ENCODE peak calls at places on chromosomes 13 and 19, in four cellular contexts. K, N, T and O are unnamed samples.

GRCh38 chr19:19539738-19540703 is 2.0 kb downstream of the CILP2 start:
- DNase-seq in N (no peak), T (peak), K (peak), O (peak)

GRCh38 chr19:33428627-33429013 is 55.1 kb downstream of the CEBPG start:
- DNase-seq in K (no peak), N (no peak), T (peak), O (peak)

GRCh38 chr19:934865-935422 is 9.1 kb downstream of the ARID3A start:
- DNase-seq in K (peak), N (peak), T (peak), O (peak)

GRCh38 chr19:28633223-28634030 is 579.5 kb downstream of the UQCRFS1 start:
- DNase-seq in K (no peak), T (peak), N (no peak), O (peak)

GRCh38 chr13:26168276-26168814 is 53.8 kb downstream of the RNF6 start:
- DNase-seq in T (no peak), K (no peak), N (no peak), O (no peak)

GRCh38 chr13:110950819-110951570 is 36.1 kb upstream of the ANKRD10 start:
- DNase-seq in T (no peak), K (no peak), N (no peak), O (no peak)

GRCh38 chr19:31335716-31336115 is 13.5 kb downstream of the TSHZ3 start:
- DNase-seq in K (no peak), N (no peak), T (no peak), O (no peak)

GRCh38 chr13:92833071-92833470 is 393.5 kb upstream of the GPC6 start:
- DNase-seq in T (no peak), K (no peak), N (no peak), O (no peak)

GRCh38 chr19:1490311-1491113 is at the start of gene PCSK4:
- DNase-seq in K (peak), N (peak), T (peak), O (peak)

GRCh38 chr19:815775-816499 is 5.8 kb downstream of the PLPPR3 start:
- DNase-seq in K (no peak), T (no peak), N (no peak), O (no peak)

GRCh38 chr13:111337206-111337605 is 16.8 kb downstream of the TEX29 start:
- DNase-seq in N (no peak), T (no peak), K (no peak), O (no peak)

GRCh38 chr19:56111601-56112312 is 9.3 kb downstream of the ZNF787 start:
- DNase-seq in K (peak), N (no peak), T (peak), O (peak)

GRCh38 chr13:80132741-80133601 is 208.0 kb downstream of the SPRY2 start:
- DNase-seq in N (peak), K (peak), T (peak), O (peak)

GRCh38 chr19:14091885-14092462 is 1.4 kb upstream of the SAMD1 start:
- DNase-seq in N (no peak), T (no peak), K (peak), O (no peak)

GRCh38 chr19:3110126-3110825 is 16.1 kb downstream of the GNA11 start:
- DNase-seq in K (no peak), N (no peak), T (no peak), O (no peak)

GRCh38 chr13:32150794-32151193 is 119.2 kb downstream of the FRY start:
- DNase-seq in T (no peak), K (peak), N (peak), O (peak)

GRCh38 chr13:50144473-50145160 is 129.4 kb downstream of the KCNRG start:
- DNase-seq in K (no peak), T (no peak), N (no peak), O (no peak)

GRCh38 chr19:54190942-54191670 is at the start of gene TSEN34:
- DNase-seq in K (peak), N (peak), T (peak), O (no peak)

GRCh38 chr19:55632463-55632834 is 8.1 kb upstream of the ZNF784 start:
- DNase-seq in T (peak), N (peak), K (peak), O (peak)

GRCh38 chr13:49220035-49220855 is at the start of gene MLNR:
- DNase-seq in N (no peak), K (no peak), T (peak), O (peak)

GRCh38 chr19:7386308-7386707 is 37.6 kb downstream of the ARHGEF18 start:
- DNase-seq in K (no peak), N (no peak), T (peak), O (no peak)

GRCh38 chr13:23709521-23709920 is 139.3 kb downstream of the TNFRSF19 start:
- DNase-seq in N (no peak), K (no peak), T (no peak), O (no peak)

DNA sequence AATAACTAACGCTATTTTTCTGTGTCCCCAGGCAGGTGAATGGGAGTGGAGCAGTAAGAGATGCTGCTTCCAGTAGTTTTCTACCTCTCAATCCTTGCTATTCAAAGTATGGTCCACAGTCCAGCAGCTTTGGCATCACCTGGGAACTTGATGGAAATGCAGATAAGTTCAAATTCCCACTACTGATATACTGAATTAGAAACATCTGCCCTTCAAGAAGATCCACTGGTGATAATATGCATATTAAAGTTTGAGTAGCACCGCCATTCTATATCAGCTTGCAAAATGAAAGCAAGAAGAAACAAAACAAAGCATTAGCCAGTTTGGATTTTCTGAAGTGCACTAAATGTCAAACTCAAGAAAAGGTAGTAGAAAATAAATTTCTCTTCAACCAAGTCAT is 906.2 kb upstream of the PCDH20 start:
- DNase-seq in N (no peak), T (no peak), K (no peak), O (no peak)
- TF ChIP-seq CTCF in N (no peak), T (no peak), K (no peak), O (no peak)

DNA sequence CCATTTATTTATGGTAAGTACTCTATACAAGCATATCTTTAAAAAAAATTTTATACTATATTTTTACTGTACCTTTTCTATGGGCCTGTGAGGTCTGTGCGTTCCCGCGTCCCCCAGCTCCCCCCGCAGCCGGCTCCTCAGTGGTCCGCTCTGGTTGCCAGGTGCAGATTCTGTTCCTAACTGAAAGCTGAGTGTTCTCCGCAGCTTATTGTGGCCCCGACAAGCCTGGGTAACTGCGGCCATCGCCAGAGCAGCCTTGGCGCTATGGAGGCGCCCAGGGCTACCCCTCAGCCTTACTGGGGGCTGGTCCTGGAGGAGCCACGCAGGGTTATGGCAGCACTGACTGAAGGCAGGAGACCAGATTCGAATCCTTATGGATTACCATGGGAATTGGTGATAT is 896.8 kb downstream of the PCDH17 start:
- DNase-seq in T (no peak), K (no peak), N (no peak), O (no peak)
- TF ChIP-seq CTCF in T (no peak), K (no peak), N (no peak), O (no peak)

GRCh38 chr13:29397265-29397664 is 198.2 kb downstream of the SLC7A1 start:
- DNase-seq in T (no peak), N (no peak), K (no peak), O (no peak)
- TF ChIP-seq CTCF in T (no peak), N (no peak), K (no peak), O (no peak)

GRCh38 chr13:83136660-83137059 is 745.6 kb downstream of the SLITRK1 start:
- DNase-seq in K (no peak), T (no peak), N (no peak), O (no peak)
- TF ChIP-seq CTCF in K (no peak), T (no peak), N (no peak), O (no peak)

GRCh38 chr19:47037766-47038165 is 10.7 kb downstream of the TMEM160 start:
- DNase-seq in K (no peak), N (no peak), T (no peak), O (no peak)
- TF ChIP-seq CTCF in K (no peak), N (no peak), T (no peak), O (no peak)

GRCh38 chr19:4710281-4710600 is 13.4 kb downstream of the DPP9 start:
- DNase-seq in K (no peak), N (no peak), T (no peak), O (no peak)

GRCh38 chr19:4707322-4707721 is 16.3 kb downstream of the DPP9 start:
- DNase-seq in T (no peak), N (no peak), K (no peak), O (no peak)

GRCh38 chr19:4709440-4710280 is 14.0 kb downstream of the DPP9 start:
- DNase-seq in K (no peak), T (no peak), N (no peak), O (no peak)

GRCh38 chr19:4705413-4706131 is 18.1 kb downstream of the DPP9 start:
- DNase-seq in K (no peak), N (no peak), T (no peak), O (no peak)

DNA sequence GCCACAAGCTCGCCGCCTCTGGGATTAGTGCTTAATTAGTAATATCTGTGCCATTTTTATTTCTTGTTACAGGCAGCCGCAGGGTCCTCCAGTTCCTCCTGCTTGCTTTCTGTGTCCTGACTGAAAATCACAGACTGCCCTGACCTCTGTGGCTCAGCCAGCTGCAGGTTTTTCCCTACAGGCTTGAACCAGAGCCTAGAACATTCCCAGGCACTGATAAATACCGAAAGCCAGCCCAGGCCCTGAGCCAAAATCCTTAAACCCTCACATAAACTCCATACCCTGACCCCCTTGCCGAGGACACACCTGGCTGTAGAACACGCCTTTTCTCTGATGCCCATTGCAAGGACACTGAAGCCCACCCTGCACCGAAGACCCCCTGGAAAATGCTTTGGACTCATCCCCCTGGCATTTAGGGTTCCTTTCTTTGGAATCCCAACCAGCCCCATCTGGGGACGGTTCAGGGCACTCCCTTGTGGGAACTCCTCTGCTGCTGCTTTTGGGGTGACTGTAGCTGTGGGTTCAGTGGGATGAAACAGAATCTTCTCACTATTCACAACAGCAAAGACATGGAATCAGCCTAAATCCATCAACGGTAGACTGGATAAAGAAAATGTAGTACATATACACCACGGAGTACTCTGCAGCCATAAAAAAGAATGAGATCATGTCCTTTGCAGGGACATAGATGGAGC is 15.5 kb downstream of the DPP9 start:
- DNase-seq in K (no peak), T (no peak), N (no peak), O (no peak)
- TF ChIP-seq CTCF in K (no peak), T (no peak), N (no peak), O (no peak)

GRCh38 chr19:4722671-4723464 is 774 bp downstream of the DPP9 start:
- DNase-seq in T (peak), K (peak), N (no peak), O (no peak)

GRCh38 chr19:4724252-4724514 is 541 bp upstream of the DPP9 start:
- DNase-seq in T (no peak), N (no peak), K (peak), O (no peak)

GRCh38 chr19:4721196-4721595 is 2.4 kb downstream of the DPP9 start:
- DNase-seq in T (no peak), K (no peak), N (no peak), O (no peak)

GRCh38 chr19:4720037-4720700 is 3.5 kb downstream of the DPP9 start:
- DNase-seq in T (peak), K (no peak), N (no peak), O (no peak)

GRCh38 chr19:4723465-4724251 is at the start of gene DPP9:
- DNase-seq in N (peak), T (peak), K (peak), O (peak)
- TF ChIP-seq CTCF in N (peak), T (peak), K (peak), O (no peak)

GRCh38 chr19:41339936-41340335 is 13.8 kb downstream of the TGFB1 start:
- DNase-seq in K (no peak), T (no peak), N (no peak), O (no peak)

GRCh38 chr19:41344162-41344561 is 9.6 kb downstream of the TGFB1 start:
- DNase-seq in N (no peak), T (no peak), K (no peak), O (no peak)

DNA sequence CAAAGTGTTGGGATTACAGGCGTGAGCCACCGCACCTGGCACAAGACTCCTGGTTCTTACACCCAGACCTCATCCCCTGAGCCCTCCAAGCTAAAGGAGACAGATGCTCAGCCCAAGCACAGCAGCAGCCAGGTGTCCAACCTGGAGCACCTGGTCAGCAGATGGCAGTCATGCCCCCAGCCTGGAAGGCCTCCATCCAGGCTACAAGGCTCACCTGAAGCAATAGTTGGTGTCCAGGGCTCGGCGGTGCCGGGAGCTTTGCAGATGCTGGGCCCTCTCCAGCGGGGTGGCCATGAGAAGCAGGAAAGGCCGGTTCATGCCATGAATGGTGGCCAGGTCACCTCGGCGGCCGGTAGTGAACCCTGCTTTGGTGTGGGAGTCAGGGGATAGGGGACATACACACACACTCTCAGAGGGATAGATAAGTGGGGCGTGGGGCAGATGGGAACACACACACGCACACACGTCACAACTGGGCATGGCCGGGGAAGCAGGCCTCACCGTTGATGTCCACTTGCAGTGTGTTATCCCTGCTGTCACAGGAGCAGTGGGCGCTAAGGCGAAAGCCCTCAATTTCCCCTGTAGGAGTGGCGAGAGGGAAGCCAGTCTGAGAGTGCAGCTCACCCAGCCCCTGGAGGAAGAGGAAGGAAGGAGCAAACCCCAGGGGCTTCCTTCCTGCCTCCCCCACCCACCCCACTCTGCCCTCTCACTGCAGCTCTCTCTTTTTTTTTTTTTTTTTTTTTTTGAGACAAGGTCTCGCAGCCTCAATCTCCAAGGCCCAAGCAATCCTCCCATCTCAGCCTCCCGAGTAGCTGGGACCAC is 11.8 kb downstream of the TGFB1 start:
- DNase-seq in N (no peak), T (no peak), K (peak), O (peak)
- TF ChIP-seq CTCF in N (no peak), T (no peak), K (peak), O (no peak)

GRCh38 chr13:47594833-47595232 is 406.2 kb downstream of the SUCLA2 start:
- DNase-seq in N (no peak), K (no peak), T (no peak), O (no peak)

GRCh38 chr13:47603365-47603764 is 397.7 kb downstream of the SUCLA2 start:
- DNase-seq in K (no peak), N (no peak), T (no peak), O (no peak)

DNA sequence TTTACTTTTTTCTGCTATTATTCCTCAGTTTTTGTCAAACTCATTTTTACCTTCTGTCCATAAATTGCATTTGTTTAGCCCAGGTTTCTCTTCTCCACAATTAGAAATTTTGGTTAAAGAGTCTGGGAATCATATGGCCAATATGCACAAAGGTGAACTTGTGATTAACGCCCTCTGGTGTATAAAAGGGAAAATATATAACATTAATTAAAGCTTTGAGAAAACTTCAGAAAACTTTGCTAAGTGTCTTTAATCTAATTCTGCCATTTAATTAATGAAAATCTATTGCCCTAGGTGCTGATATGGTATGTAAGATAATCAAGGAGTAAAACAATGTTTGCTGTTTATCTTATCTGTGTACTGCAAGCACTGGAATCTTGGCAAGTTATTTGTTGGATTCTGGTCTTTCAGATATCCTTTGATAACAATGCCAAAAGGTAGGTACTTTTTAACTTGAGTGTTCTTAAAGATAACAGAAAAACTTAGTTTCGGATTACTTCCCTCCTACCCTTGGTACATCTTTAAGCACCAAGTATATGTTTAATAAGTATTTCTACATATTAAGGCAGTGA is 402.6 kb downstream of the SUCLA2 start:
- DNase-seq in K (no peak), N (no peak), T (no peak), O (no peak)
- TF ChIP-seq CTCF in K (no peak), N (no peak), T (peak), O (no peak)

DNA sequence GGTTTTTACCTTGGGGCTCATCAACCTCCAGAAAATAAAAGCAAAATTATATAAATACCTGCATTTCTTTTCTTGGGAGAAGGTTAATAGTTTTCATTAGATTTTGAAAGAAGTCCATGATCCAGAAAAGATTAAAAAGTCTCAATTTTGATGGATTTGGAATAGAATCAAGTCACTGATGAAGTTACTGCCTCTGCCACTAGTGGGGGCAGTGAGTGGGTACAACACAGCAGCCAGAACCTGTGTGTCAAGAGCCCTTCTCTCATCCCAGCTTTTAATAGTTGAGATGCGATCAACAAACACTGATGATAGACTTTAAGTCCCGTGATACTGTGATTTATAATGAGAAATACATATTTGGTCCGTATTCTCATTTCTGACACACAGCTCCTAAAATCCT is 686.7 kb downstream of the DIAPH3 start:
- DNase-seq in T (no peak), K (no peak), N (no peak), O (no peak)
- TF ChIP-seq CTCF in T (no peak), K (no peak), N (no peak), O (no peak)